ENCODE peak calls at places on chromosome 14, in four cellular contexts. One of them, this sample, is unnamed.

GRCh38 chr14:82419933-82420332 is 886.3 kb upstream of the SEL1L start:
- DNase-seq in GM12891: no peak
- DNase-seq in GM12878: no peak
- DNase-seq in HL-60: no peak
- DNase-seq in this sample: no peak

GRCh38 chr14:91835920-91836843 is 31.2 kb downstream of the TC2N start:
- DNase-seq in GM12891: peak
- DNase-seq in GM12878: no peak
- DNase-seq in HL-60: no peak
- DNase-seq in this sample: peak

GRCh38 chr14:65847065-65847847 is 434.7 kb downstream of the FUT8 start:
- DNase-seq in GM12891: peak
- DNase-seq in GM12878: peak
- DNase-seq in HL-60: no peak
- DNase-seq in this sample: no peak

GRCh38 chr14:70882771-70883492 is 24.3 kb upstream of the PCNX1 start:
- DNase-seq in GM12891: no peak
- DNase-seq in GM12878: peak
- DNase-seq in HL-60: peak
- DNase-seq in this sample: no peak

GRCh38 chr14:105881021-105881930 is 354.9 kb downstream of the TMEM121 start:
- DNase-seq in GM12891: no peak
- DNase-seq in GM12878: no peak
- DNase-seq in HL-60: no peak
- DNase-seq in this sample: no peak

GRCh38 chr14:59090572-59090971 is 97.9 kb upstream of the DAAM1 start:
- DNase-seq in GM12891: no peak
- DNase-seq in GM12878: no peak
- DNase-seq in HL-60: no peak
- DNase-seq in this sample: no peak

GRCh38 chr14:20632831-20633771 is 8.4 kb downstream of the OR6S1 start:
- DNase-seq in GM12891: peak
- DNase-seq in GM12878: peak
- DNase-seq in HL-60: peak
- DNase-seq in this sample: peak

GRCh38 chr14:38662781-38663180 is 406.9 kb upstream of the CLEC14A start:
- DNase-seq in GM12891: no peak
- DNase-seq in GM12878: no peak
- DNase-seq in HL-60: no peak
- DNase-seq in this sample: no peak

GRCh38 chr14:66311935-66312334 is 174.2 kb upstream of the CCDC196 start:
- DNase-seq in GM12891: no peak
- DNase-seq in GM12878: no peak
- DNase-seq in HL-60: no peak
- DNase-seq in this sample: no peak

GRCh38 chr14:55136868-55137785 is 8.1 kb downstream of the LGALS3 start:
- DNase-seq in GM12891: no peak
- DNase-seq in GM12878: no peak
- DNase-seq in HL-60: no peak
- DNase-seq in this sample: peak

GRCh38 chr14:33464563-33464962 is 486.3 kb downstream of the EGLN3 start:
- DNase-seq in GM12891: no peak
- DNase-seq in GM12878: no peak
- DNase-seq in HL-60: no peak
- DNase-seq in this sample: no peak

GRCh38 chr14:34270361-34270760 is 191.7 kb downstream of the SPTSSA start:
- DNase-seq in GM12891: no peak
- DNase-seq in GM12878: no peak
- DNase-seq in HL-60: no peak
- DNase-seq in this sample: no peak

GRCh38 chr14:99872786-99873440 is 79.7 kb downstream of the EML1 start:
- DNase-seq in GM12891: no peak
- DNase-seq in GM12878: no peak
- DNase-seq in HL-60: no peak
- DNase-seq in this sample: no peak
- TF ChIP-seq SPI1 in GM12891: no peak
- TF ChIP-seq SPI1 in GM12878: no peak
- TF ChIP-seq SPI1 in HL-60: no peak
- TF ChIP-seq SPI1 in this sample: no peak

GRCh38 chr14:87000071-87000470 is 992.9 kb downstream of the GALC start:
- DNase-seq in GM12891: no peak
- DNase-seq in GM12878: no peak
- DNase-seq in HL-60: no peak
- DNase-seq in this sample: no peak

GRCh38 chr14:87005336-87005735 is 987.6 kb downstream of the GALC start:
- DNase-seq in GM12891: no peak
- DNase-seq in GM12878: no peak
- DNase-seq in HL-60: no peak
- DNase-seq in this sample: no peak

GRCh38 chr14:87002831-87003230 is 990.2 kb downstream of the GALC start:
- DNase-seq in GM12891: no peak
- DNase-seq in GM12878: no peak
- DNase-seq in HL-60: no peak
- DNase-seq in this sample: no peak

GRCh38 chr14:86999076-86999475 is 993.9 kb downstream of the GALC start:
- DNase-seq in GM12891: no peak
- DNase-seq in GM12878: no peak
- DNase-seq in HL-60: no peak
- DNase-seq in this sample: no peak

DNA sequence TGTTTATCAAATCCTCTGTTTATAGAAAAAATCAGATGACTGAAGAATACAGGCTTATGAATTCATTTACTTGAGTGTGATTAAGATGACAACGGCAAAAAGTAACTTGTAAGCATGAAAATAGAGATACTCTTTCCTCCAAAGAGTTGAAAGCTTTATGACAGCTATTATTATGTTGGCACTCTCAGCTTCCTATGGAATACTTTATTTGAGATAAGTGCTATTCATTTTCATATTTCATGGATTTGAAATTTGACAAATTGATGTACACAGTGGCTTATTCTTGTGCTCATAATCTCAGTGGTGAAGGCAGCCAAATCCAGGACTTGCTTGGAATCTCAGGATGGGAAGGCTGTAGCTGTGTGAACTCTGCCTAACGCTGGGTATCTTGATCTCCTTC is 991.6 kb downstream of the GALC start:
- DNase-seq in GM12891: no peak
- DNase-seq in GM12878: no peak
- DNase-seq in HL-60: no peak
- DNase-seq in this sample: no peak
- TF ChIP-seq SPI1 in GM12891: no peak
- TF ChIP-seq SPI1 in GM12878: no peak
- TF ChIP-seq SPI1 in HL-60: no peak
- TF ChIP-seq SPI1 in this sample: no peak

GRCh38 chr14:103892247-103892646 is 36.0 kb upstream of the TDRD9 start:
- DNase-seq in GM12891: no peak
- DNase-seq in GM12878: no peak
- DNase-seq in HL-60: no peak
- DNase-seq in this sample: no peak

GRCh38 chr14:103891667-103892215 is 36.5 kb upstream of the TDRD9 start:
- DNase-seq in GM12891: no peak
- DNase-seq in GM12878: no peak
- DNase-seq in HL-60: no peak
- DNase-seq in this sample: no peak

GRCh38 chr14:103889313-103890051 is 38.8 kb upstream of the TDRD9 start:
- DNase-seq in GM12891: no peak
- DNase-seq in GM12878: no peak
- DNase-seq in HL-60: no peak
- DNase-seq in this sample: peak

GRCh38 chr14:103890052-103890371 is 38.2 kb upstream of the TDRD9 start:
- DNase-seq in GM12891: no peak
- DNase-seq in GM12878: no peak
- DNase-seq in HL-60: no peak
- DNase-seq in this sample: no peak

DNA sequence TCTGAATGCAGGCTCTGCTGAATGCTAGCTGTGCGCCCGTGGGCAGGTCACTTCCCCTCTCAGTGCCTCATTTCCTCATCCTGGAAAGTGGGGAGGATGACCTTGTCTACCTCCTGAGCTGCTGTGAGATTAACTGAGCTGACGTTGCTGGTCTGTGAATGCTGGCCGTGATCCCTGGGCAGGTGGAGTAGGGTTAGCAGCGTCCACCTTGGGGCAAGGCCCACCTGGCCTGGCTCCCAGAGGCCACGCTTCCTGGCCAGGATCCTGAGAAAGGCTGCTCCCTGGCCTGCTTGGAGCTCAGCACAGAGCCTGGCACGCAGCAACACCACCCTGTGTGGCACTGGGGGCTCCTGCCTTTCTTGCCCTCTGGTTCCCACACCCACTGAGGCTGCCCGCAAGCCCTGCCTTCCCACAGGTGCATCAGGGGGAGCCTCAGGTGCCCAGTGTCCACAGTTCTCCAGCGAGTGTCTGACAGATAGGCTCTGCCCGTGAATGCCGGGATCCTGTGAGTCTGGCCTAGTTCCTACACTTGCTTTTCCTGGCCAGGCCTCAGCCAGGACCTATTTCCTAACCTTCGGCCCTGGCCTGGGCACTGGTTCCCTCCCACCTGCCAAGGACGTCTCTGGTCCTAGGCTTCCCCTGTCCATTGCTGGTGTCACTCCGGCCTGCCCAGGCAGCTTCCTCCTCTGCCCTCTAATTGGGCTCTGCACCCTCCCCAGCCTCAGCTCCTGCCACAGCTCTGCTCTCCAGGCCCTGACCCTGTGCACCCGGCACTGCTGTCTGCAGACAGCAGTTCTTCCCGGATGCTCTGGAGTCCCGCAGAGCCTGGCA is 37.2 kb upstream of the TDRD9 start:
- DNase-seq in GM12891: no peak
- DNase-seq in GM12878: no peak
- DNase-seq in HL-60: peak
- DNase-seq in this sample: no peak
- TF ChIP-seq SPI1 in GM12891: peak
- TF ChIP-seq SPI1 in GM12878: no peak
- TF ChIP-seq SPI1 in HL-60: peak
- TF ChIP-seq SPI1 in this sample: no peak

DNA sequence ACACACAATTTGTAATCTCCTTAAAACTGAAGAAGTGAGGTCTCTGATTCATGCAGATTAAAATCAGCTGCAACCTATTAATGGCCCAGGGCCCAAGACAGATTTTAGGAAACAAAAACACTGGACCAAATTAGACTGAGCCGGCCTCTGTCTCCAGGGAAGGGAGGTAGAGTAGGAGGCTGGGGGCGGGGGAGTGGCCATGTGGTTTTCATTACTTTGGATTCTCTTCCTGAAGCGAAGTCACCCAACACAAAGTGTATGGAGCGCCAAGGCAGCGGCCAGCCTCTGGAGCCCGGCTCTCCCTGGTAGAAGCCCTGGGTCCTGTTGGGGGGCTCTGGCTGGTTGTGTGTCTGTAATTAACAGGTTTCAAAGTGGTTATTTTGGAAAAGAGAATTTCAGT is 282.7 kb downstream of the ZFP36L1 start:
- DNase-seq in GM12891: no peak
- DNase-seq in GM12878: no peak
- DNase-seq in HL-60: no peak
- DNase-seq in this sample: no peak
- TF ChIP-seq SPI1 in GM12891: no peak
- TF ChIP-seq SPI1 in GM12878: no peak
- TF ChIP-seq SPI1 in HL-60: no peak
- TF ChIP-seq SPI1 in this sample: no peak

DNA sequence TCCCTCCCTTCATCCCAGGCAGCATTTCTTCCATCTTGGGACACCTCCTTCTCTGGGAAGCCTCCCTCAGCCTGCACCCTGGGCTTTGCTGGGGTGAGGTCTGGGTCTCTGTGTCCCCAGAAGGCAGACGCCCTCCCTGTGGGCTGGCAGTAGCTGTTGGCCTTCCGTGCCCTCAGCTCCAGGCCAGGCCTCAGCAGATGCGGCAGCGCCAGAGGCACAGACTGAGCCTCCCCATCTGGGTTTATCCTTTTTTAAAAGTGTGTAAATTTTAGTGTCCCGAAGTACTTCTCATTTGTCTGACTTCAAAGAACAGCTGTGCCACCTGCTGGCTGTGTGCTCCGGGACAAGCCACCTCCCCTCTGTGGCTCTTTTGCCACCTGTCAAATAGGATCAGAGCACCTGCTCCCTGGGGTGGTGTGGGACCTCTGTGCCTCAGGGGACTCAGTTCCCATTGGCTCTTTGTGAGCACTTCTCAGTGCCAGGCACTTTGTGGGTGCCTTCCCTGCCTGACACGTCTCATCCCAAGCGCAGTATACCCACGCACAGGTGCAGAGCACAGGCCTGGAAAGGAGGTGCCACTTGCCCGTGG is 11.1 kb downstream of the EXOC3L4 start:
- DNase-seq in GM12891: no peak
- DNase-seq in GM12878: no peak
- DNase-seq in HL-60: peak
- DNase-seq in this sample: no peak
- TF ChIP-seq SPI1 in GM12891: no peak
- TF ChIP-seq SPI1 in GM12878: no peak
- TF ChIP-seq SPI1 in HL-60: no peak
- TF ChIP-seq SPI1 in this sample: no peak

GRCh38 chr14:23070262-23071129 is 13.2 kb upstream of the CDH24 start:
- DNase-seq in GM12891: no peak
- DNase-seq in GM12878: no peak
- DNase-seq in HL-60: no peak
- DNase-seq in this sample: peak
- TF ChIP-seq SPI1 in GM12891: no peak
- TF ChIP-seq SPI1 in GM12878: no peak
- TF ChIP-seq SPI1 in HL-60: no peak
- TF ChIP-seq SPI1 in this sample: no peak

DNA sequence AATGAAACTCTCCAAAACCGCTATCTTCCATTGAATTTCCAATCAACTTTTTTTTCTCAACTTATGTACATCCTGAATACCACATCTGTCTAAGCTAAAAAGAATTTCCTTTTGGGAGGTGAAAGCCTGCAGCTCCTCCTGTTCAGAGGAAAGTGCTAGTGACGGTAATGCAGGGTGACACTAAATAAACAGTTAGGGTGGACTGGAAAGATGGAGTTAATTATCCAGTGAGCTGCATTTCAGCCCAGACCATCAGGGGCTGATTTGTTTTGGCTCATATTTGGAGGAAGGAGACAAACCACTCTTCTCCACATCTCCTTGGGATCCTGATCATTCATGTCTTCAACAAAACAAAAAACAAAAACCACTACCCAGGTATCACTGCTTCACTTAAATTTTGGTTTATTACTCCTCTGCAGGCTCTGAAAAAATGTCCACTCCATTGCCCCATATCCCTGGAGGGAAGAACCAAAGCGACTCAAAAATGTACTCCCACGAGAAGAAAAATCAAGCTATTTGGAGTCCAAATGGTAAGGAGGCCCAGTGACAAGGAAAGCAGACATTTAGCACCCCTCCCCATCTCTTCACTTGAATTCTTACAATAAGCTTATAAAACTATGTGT is 5.1 kb upstream of the SIX1 start:
- DNase-seq in GM12891: no peak
- DNase-seq in GM12878: no peak
- DNase-seq in HL-60: no peak
- DNase-seq in this sample: no peak
- TF ChIP-seq SPI1 in GM12891: no peak
- TF ChIP-seq SPI1 in GM12878: no peak
- TF ChIP-seq SPI1 in HL-60: no peak
- TF ChIP-seq SPI1 in this sample: no peak